ENCODE peak calls at places on chromosomes 2 and 18, in eight cellular contexts. I is activated CD8-positive, alpha-beta memory T cell treated with anti-CD3 and anti-CD28 coated beads, Interleukin-2, amount 50 U/mL, for 48 hours; E is ACHN; H is bronchial epithelial cell; T is spleen; W is stimulated activated CD4-positive, alpha-beta T cell treated with anti-CD3 and anti-CD28 coated beads, Interleukin-2, amount 100 ng/mL, for 48 hours; Q is NCI-H1436; C is amniotic epithelial cell. O is an unnamed sample.

GRCh38 chr2:60577884-60578283 is 24.4 kb upstream of the BCL11A start:
- DNase-seq in I (no peak), E (no peak), H (no peak), T (no peak), W (no peak), Q (no peak), C (no peak), O (no peak)

GRCh38 chr2:42844901-42845685 is 52.7 kb upstream of the HAAO start:
- DNase-seq in I (no peak), E (no peak), H (peak), T (peak), W (no peak), Q (no peak), C (peak), O (no peak)

GRCh38 chr2:118774458-118775133 is 72.9 kb downstream of the EN1 start:
- DNase-seq in I (peak), E (peak), H (peak), T (peak), W (peak), Q (peak), C (peak), O (no peak)

GRCh38 chr2:137231616-137232015 is 466.3 kb downstream of the THSD7B start:
- DNase-seq in I (no peak), E (no peak), H (no peak), T (no peak), W (no peak), Q (no peak), C (no peak), O (no peak)

GRCh38 chr2:30048636-30049175 is 98.1 kb upstream of the YPEL5 start:
- DNase-seq in I (no peak), E (no peak), H (no peak), T (no peak), W (no peak), Q (no peak), C (no peak), O (no peak)

GRCh38 chr2:8918412-8918811 is 81.0 kb upstream of the KIDINS220 start:
- DNase-seq in I (no peak), E (no peak), H (no peak), T (no peak), W (no peak), Q (no peak), C (no peak), O (peak)

GRCh38 chr2:61671561-61672315 is 133.6 kb upstream of the XPO1 start:
- DNase-seq in I (no peak), E (no peak), H (peak), T (no peak), W (no peak), Q (no peak), C (peak), O (no peak)

GRCh38 chr2:180012523-180012922 is 5.4 kb upstream of the CWC22 start:
- DNase-seq in I (no peak), E (no peak), H (peak), T (no peak), W (no peak), Q (no peak), C (peak), O (no peak)

GRCh38 chr2:182668671-182669070 is 47.4 kb upstream of the DNAJC10 start:
- DNase-seq in I (no peak), E (no peak), H (peak), T (no peak), W (no peak), Q (no peak), C (no peak), O (peak)

GRCh38 chr2:191870744-191871143 is 23.9 kb upstream of the CAVIN2 start:
- DNase-seq in I (no peak), E (peak), H (no peak), T (no peak), W (no peak), Q (no peak), C (no peak), O (no peak)

GRCh38 chr18:6731197-6731596 is 1.7 kb downstream of the ARHGAP28 start:
- DNase-seq in I (no peak), E (no peak), H (peak), T (no peak), W (no peak), Q (no peak), C (no peak), O (peak)

GRCh38 chr18:48897531-48897930 is 53.2 kb downstream of the SMAD7 start:
- DNase-seq in I (no peak), E (no peak), H (no peak), T (no peak), W (no peak), Q (no peak), C (no peak), O (no peak)

GRCh38 chr2:191314697-191315364 is 69.6 kb downstream of the MYO1B start:
- DNase-seq in I (no peak), E (no peak), H (peak), T (no peak), W (no peak), Q (no peak), C (no peak), O (no peak)